ENCODE peak calls at places on chromosomes 12 and 14, in six cellular contexts. H, O, K, C, G and X are unnamed samples. For H3K4me1, the result is how much of the 10 kb centered on the place peaks cover.

GRCh38 chr14:80637726-80638619 is 303.6 kb downstream of the CEP128 start:
- DNase-seq in O (no peak), C (no peak), G (no peak), H (no peak), K (no peak), X (no peak)

GRCh38 chr14:55553791-55554190 is 26.2 kb upstream of the KTN1 start:
- DNase-seq in C (no peak), O (no peak), G (no peak), K (no peak), H (no peak), X (no peak)

GRCh38 chr14:106872619-106873446 is 1346.5 kb downstream of the TMEM121 start:
- DNase-seq in K (no peak), O (peak), H (peak), G (no peak), C (no peak), X (peak)

GRCh38 chr14:73606271-73606670 is 6.0 kb upstream of the ACOT6 start:
- DNase-seq in H (no peak), G (no peak), C (no peak), K (no peak), O (no peak), X (no peak)

GRCh38 chr14:79342942-79343341 is 868.4 kb downstream of the DIO2 start:
- DNase-seq in C (no peak), O (no peak), G (no peak), K (no peak), H (no peak), X (no peak)

GRCh38 chr14:92512807-92513203 is 776 bp upstream of the RIN3 start:
- DNase-seq in C (no peak), H (no peak), K (no peak), G (no peak), O (no peak), X (no peak)

GRCh38 chr12:108605000-108605689 is 7.3 kb upstream of the TMEM119 start:
- DNase-seq in G (no peak), C (no peak), O (no peak), H (no peak), K (no peak), X (no peak)

GRCh38 chr12:14842315-14842714 is 1.0 kb downstream of the ART4 start:
- DNase-seq in G (no peak), H (no peak), C (no peak), O (no peak), K (no peak), X (no peak)

GRCh38 chr12:69884386-69884785 is 59.4 kb downstream of the MYRFL start:
- DNase-seq in C (no peak), O (peak), G (no peak), H (no peak), K (no peak), X (no peak)

GRCh38 chr12:19192709-19193108 is 63.2 kb downstream of the PLEKHA5 start:
- DNase-seq in H (no peak), G (no peak), K (no peak), O (no peak), C (no peak), X (no peak)

GRCh38 chr12:14931359-14931758 is 7.0 kb downstream of the ERP27 start:
- DNase-seq in O (no peak), H (no peak), G (no peak), K (no peak), C (no peak), X (no peak)

GRCh38 chr14:20820063-20820904 is 17.6 kb upstream of the RNASE1 start:
- DNase-seq in C (no peak), G (no peak), H (no peak), K (no peak), O (no peak), X (no peak)

GRCh38 chr12:13248956-13249355 is 52.4 kb downstream of the EMP1 start:
- DNase-seq in O (no peak), K (no peak), G (no peak), H (no peak), C (no peak), X (no peak)

GRCh38 chr12:98551787-98552186 is 36.4 kb downstream of the TMPO start:
- DNase-seq in C (no peak), H (no peak), G (no peak), O (no peak), K (no peak), X (no peak)

GRCh38 chr12:82650627-82651337 is 35.9 kb upstream of the TMTC2 start:
- DNase-seq in H (no peak), K (peak), G (peak), O (no peak), C (no peak), X (no peak)

GRCh38 chr14:38578278-38578681 is 322.4 kb upstream of the CLEC14A start:
- DNase-seq in O (peak), C (no peak), G (no peak), H (no peak), K (no peak), X (no peak)

GRCh38 chr12:46702581-46703344 is 123.0 kb downstream of the SLC38A4 start:
- DNase-seq in H (no peak), C (peak), K (peak), O (no peak), G (no peak), X (no peak)

GRCh38 chr12:50992814-50993213 is 33.4 kb downstream of the SLC11A2 start:
- DNase-seq in C (peak), O (no peak), H (no peak), K (no peak), G (no peak), X (no peak)

GRCh38 chr14:74299061-74299545 is 3.6 kb downstream of the ABCD4 start:
- DNase-seq in C (peak), O (no peak), K (no peak), H (peak), G (peak), X (no peak)

GRCh38 chr12:4160314-4161040 is 113.1 kb upstream of the CCND2 start:
- DNase-seq in G (no peak), C (no peak), K (no peak), H (no peak), O (no peak), X (no peak)

GRCh38 chr12:4169522-4169921 is 104.0 kb upstream of the CCND2 start:
- DNase-seq in K (no peak), H (no peak), O (no peak), G (no peak), C (no peak), X (no peak)

GRCh38 chr12:4168041-4168440 is 105.5 kb upstream of the CCND2 start:
- DNase-seq in C (no peak), G (no peak), H (no peak), K (no peak), O (no peak), X (no peak)

GRCh38 chr12:4161718-4162117 is 111.8 kb upstream of the CCND2 start:
- DNase-seq in G (no peak), K (no peak), O (no peak), H (no peak), C (no peak), X (no peak)

GRCh38 chr12:4164591-4165558 is 108.7 kb upstream of the CCND2 start:
- DNase-seq in K (peak), H (peak), C (peak), O (no peak), G (no peak), X (no peak)
- H3K4me3 ChIP-seq in K (peak), H (peak), C (peak), O (no peak), G (no peak), X (peak)

GRCh38 chr12:40226652-40227051 is 1.9 kb downstream of the LRRK2 start:
- DNase-seq in K (no peak), O (no peak), G (no peak), C (peak), H (peak), X (peak)

GRCh38 chr12:40225984-40226602 is 1.3 kb downstream of the LRRK2 start:
- DNase-seq in C (no peak), K (no peak), H (no peak), O (no peak), G (no peak), X (no peak)

GRCh38 chr12:40227447-40227846 is 2.6 kb downstream of the LRRK2 start:
- DNase-seq in H (no peak), O (no peak), C (no peak), K (no peak), G (no peak), X (no peak)

GRCh38 chr12:40224439-40225291 is at the start of gene LRRK2:
- DNase-seq in G (no peak), K (no peak), H (peak), O (peak), C (peak), X (peak)

GRCh38 chr12:40225337-40225983 is 663 bp downstream of the LRRK2 start:
- DNase-seq in G (no peak), K (no peak), O (no peak), H (no peak), C (no peak), X (no peak)
- H3K4me1 ChIP-seq in G (under half), K (under half), O (under half), H (under half), C (under half), X (under half)

GRCh38 chr12:49964849-49965624 is 3.4 kb downstream of the AQP5 start:
- DNase-seq in H (no peak), K (no peak), O (no peak), C (no peak), G (no peak), X (no peak)

GRCh38 chr12:49963976-49964815 is 2.5 kb downstream of the AQP5 start:
- DNase-seq in C (no peak), H (no peak), G (no peak), O (no peak), K (no peak), X (no peak)

GRCh38 chr12:49961111-49961922 is at the start of gene AQP5:
- DNase-seq in C (no peak), O (no peak), H (no peak), K (no peak), G (no peak), X (no peak)

GRCh38 chr12:49961993-49962764 is 507 bp downstream of the AQP5 start:
- DNase-seq in K (no peak), O (no peak), C (no peak), G (no peak), H (no peak), X (no peak)

DNA sequence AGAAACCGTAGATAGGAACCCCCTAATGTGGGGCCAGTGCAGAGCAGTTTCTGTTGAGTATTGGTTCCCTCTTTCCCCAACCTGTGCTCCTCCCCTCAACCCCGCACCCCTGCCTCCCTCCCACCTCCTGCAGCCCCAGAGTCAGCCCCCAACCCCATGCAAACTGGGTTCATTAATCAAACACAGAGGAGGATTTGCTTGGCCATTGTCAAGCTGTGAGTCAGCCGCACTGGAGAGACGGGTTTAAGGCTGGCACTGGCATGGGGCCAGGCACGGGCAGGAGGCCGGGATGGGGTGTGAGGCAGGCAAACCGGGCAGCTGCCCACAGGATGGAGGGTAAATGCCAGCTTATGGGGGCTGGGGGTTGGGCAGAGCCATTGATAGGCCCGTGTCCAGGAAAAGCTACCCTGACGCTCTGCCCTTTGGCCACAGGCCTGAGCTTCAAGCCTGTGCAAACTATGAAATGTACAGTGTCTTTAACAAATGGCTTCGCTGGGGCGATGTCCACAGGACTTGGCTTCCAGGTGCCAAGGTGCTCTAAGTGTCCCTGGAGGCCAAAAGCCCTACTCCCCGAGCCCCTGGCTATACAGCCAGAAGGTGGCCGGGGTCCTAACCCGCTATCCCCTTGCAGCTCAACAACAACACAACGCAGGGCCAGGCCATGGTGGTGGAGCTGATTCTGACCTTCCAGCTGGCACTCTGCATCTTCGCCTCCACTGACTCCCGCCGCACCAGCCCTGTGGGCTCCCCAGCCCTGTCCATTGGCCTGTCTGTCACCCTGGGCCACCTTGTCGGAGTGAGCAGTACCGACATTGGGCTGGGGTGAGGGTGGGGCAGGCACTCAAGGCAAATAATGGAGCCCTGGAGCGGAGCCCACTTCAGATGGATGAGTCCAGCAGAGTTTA is 1.4 kb downstream of the AQP5 start:
- DNase-seq in K (peak), G (peak), C (no peak), O (no peak), H (peak), X (peak)
- H3K4me3 ChIP-seq in K (no peak), G (no peak), C (no peak), O (no peak), H (no peak), X (no peak)

GRCh38 chr14:95226801-95227200 is 69.5 kb upstream of the DICER1 start:
- DNase-seq in K (no peak), H (no peak), G (no peak), O (no peak), C (no peak), X (no peak)

GRCh38 chr14:95227279-95227860 is 70.0 kb upstream of the DICER1 start:
- DNase-seq in H (no peak), C (peak), O (peak), K (no peak), G (no peak), X (no peak)

GRCh38 chr14:95231966-95232365 is 74.6 kb upstream of the DICER1 start:
- DNase-seq in G (no peak), C (no peak), K (no peak), H (no peak), O (no peak), X (no peak)

GRCh38 chr14:95228240-95228639 is 70.9 kb upstream of the DICER1 start:
- DNase-seq in G (no peak), C (no peak), K (no peak), H (no peak), O (no peak), X (no peak)

GRCh38 chr14:95229749-95230148 is 72.4 kb upstream of the DICER1 start:
- DNase-seq in H (no peak), K (no peak), C (no peak), G (no peak), O (no peak), X (no peak)
- H3K4me1 ChIP-seq in H (under half), K (under half), C (under half), G (under half), O (under half), X (under half)

DNA sequence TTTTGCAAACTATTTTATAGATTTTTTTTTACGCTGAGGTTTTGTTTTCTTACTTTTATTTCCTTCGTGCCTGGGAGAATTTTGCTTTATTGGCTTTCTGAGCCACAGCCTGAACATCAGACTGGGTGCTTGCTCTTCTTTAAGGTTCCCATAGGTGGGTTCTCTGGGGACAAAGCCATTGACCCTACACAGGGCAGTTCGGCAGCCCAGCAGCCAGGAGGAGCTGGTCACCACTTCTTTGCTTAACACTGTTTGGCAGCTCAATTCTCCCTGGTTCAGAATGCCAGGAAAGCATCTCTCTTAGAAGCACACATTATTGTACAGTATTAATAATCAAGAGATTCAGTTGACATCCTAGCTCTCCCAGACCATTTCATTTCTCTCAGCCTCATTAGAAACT is 140.8 kb upstream of the NEDD1 start:
- DNase-seq in O (no peak), C (peak), H (no peak), G (no peak), K (no peak), X (no peak)
- H3K4me3 ChIP-seq in O (no peak), C (no peak), H (no peak), G (no peak), K (no peak), X (no peak)

GRCh38 chr12:124902916-124903315 is 11.5 kb downstream of the UBC start:
- DNase-seq in G (no peak), O (no peak), C (no peak), K (no peak), H (no peak), X (no peak)
- H3K4me1 ChIP-seq in G (under half), O (under half), C (under half), K (under half), H (under half), X (under half)

GRCh38 chr12:102022286-102022685 is 39.5 kb downstream of the WASHC3 start:
- DNase-seq in C (no peak), O (no peak), H (no peak), G (no peak), K (no peak), X (no peak)
- H3K4me3 ChIP-seq in C (no peak), O (no peak), H (no peak), G (no peak), K (no peak), X (no peak)

GRCh38 chr12:106080786-106081185 is 58.0 kb downstream of the NUAK1 start:
- DNase-seq in H (no peak), G (no peak), K (no peak), C (no peak), O (no peak), X (no peak)
- H3K4me1 ChIP-seq in H (under half), G (under half), K (under half), C (under half), O (under half), X (under half)

GRCh38 chr12:1277905-1278304 is 286.9 kb downstream of the ERC1 start:
- DNase-seq in C (no peak), K (no peak), O (no peak), H (no peak), G (no peak), X (no peak)

GRCh38 chr12:1279050-1279449 is 288.0 kb downstream of the ERC1 start:
- DNase-seq in K (no peak), O (no peak), G (no peak), C (no peak), H (no peak), X (no peak)

GRCh38 chr12:1284611-1285010 is 293.6 kb downstream of the ERC1 start:
- DNase-seq in C (no peak), K (no peak), G (no peak), O (no peak), H (no peak), X (no peak)

GRCh38 chr12:1282670-1283361 is 291.8 kb downstream of the ERC1 start:
- DNase-seq in C (peak), G (no peak), K (no peak), O (no peak), H (no peak), X (no peak)

DNA sequence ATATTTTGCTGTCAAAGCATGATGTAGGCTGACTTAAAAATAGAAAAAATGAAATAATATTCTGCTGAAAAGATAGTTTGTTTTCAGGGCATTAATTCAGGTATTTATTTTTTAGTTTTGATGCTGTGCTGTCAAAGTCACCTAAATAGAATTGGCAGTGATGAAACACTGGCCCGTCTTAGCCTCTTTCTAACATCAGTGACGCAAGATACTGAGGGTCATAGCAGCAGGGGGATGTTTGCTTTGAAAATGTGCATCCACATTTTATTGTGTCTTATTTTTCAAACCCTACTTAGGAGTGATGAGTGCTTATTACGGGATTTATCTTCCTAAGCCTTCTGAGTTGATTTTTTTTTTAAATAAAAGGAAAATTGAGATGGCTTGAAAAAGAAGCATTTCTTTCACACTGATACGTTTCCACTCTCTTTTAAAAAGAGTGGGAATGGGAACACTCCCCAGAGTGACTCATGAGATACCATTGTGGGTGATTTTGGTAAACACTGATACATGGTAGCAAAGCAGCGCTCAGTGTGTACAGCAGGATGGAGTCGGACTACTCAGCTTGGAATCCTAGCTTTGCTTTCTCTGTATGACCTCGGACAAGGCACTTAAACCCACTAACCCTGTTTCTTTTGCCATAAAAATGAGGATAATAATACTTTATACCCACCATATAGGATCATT is 290.8 kb downstream of the ERC1 start:
- DNase-seq in C (peak), O (no peak), H (no peak), K (no peak), G (no peak), X (no peak)
- H3K4me3 ChIP-seq in C (no peak), O (no peak), H (no peak), K (no peak), G (no peak), X (no peak)